ENCODE peak calls at places on chromosomes 16 and 17, in ten cellular contexts. L is CD4-positive, alpha-beta T cell; V is caudate nucleus; P is HL-60; U is ACHN; G is B cell; X is stimulated activated effector memory CD8-positive, alpha-beta T cell treated with anti-CD3 and anti-CD28 coated beads, Interleukin-12 subunit alpha, Interleukin-12 subunit beta, amount 100 ng/mL, for 72 hours; T is PC-3; O is IMR-90; M is NCI-H2171. A is an unnamed sample.

GRCh38 chr17:18106211-18106610 is 2.3 kb upstream of the MYO15A start:
- DNase-seq in V (no peak), X (no peak), O (no peak), U (no peak), T (no peak), M (no peak), L (no peak), P (no peak), G (no peak), A (no peak)

GRCh38 chr16:86500708-86501510 is 9.4 kb upstream of the FOXF1 start:
- DNase-seq in M (no peak), O (no peak), L (no peak), P (no peak), G (no peak), T (no peak), X (no peak), V (no peak), U (no peak), A (no peak)

GRCh38 chr17:6823011-6823442 is 8.5 kb downstream of the TEKT1 start:
- DNase-seq in M (no peak), L (no peak), V (no peak), G (no peak), O (peak), T (peak), P (no peak), U (no peak), X (no peak), A (no peak)

GRCh38 chr17:49352587-49353154 is 9.4 kb downstream of the ZNF652 start:
- DNase-seq in G (no peak), U (no peak), O (no peak), V (no peak), M (no peak), X (no peak), P (no peak), T (no peak), L (no peak), A (no peak)

GRCh38 chr16:4962716-4963115 is 4.6 kb downstream of the SEC14L5 start:
- DNase-seq in T (no peak), P (no peak), G (no peak), O (no peak), L (no peak), V (peak), U (no peak), X (no peak), M (no peak), A (peak)

GRCh38 chr16:72963921-72964320 is 84.0 kb downstream of the ZFHX3 start:
- DNase-seq in O (peak), X (no peak), V (no peak), G (no peak), T (no peak), P (no peak), U (no peak), M (no peak), L (no peak), A (no peak)

GRCh38 chr17:48498168-48498840 is 32.5 kb downstream of the HOXB1 start:
- DNase-seq in G (no peak), U (no peak), P (no peak), O (no peak), L (no peak), M (no peak), V (no peak), T (peak), X (no peak), A (no peak)

GRCh38 chr17:64155751-64156544 is 26.0 kb upstream of the ERN1 start:
- DNase-seq in T (peak), G (no peak), X (no peak), U (no peak), L (no peak), O (peak), V (peak), P (no peak), M (no peak), A (peak)

GRCh38 chr17:48181653-48182052 is 74.1 kb downstream of the SNX11 start:
- DNase-seq in X (no peak), L (no peak), O (peak), G (no peak), U (peak), M (no peak), T (peak), V (no peak), P (no peak), A (no peak)

GRCh38 chr16:64308721-64309120 is 813.1 kb downstream of the CDH11 start:
- DNase-seq in O (no peak), L (no peak), X (no peak), M (no peak), T (no peak), V (no peak), P (no peak), G (no peak), U (no peak), A (no peak)

GRCh38 chr17:56914641-56915263 is 903 bp upstream of the TRIM25 start:
- DNase-seq in X (no peak), L (no peak), U (peak), G (no peak), V (no peak), P (no peak), T (peak), M (peak), O (no peak), A (no peak)

GRCh38 chr17:78999056-78999768 is 10.4 kb downstream of the CANT1 start:
- DNase-seq in G (no peak), P (no peak), U (no peak), X (no peak), T (peak), M (no peak), L (no peak), V (no peak), O (no peak), A (no peak)

GRCh38 chr16:67000384-67001158 is 12.2 kb downstream of the CES4A start:
- DNase-seq in O (no peak), M (peak), X (no peak), V (peak), G (peak), L (peak), U (no peak), T (peak), P (peak), A (peak)

GRCh38 chr17:41625602-41626001 is 1.2 kb upstream of the KRT17 start:
- DNase-seq in X (no peak), O (no peak), L (no peak), M (no peak), T (peak), V (no peak), U (no peak), P (no peak), G (no peak), A (no peak)

GRCh38 chr16:89599451-89599858 is 14.0 kb upstream of the DPEP1 start:
- DNase-seq in O (no peak), U (peak), M (no peak), P (no peak), T (peak), L (peak), X (no peak), V (no peak), G (no peak), A (no peak)

GRCh38 chr16:680967-681745 is 946 bp downstream of the STUB1 start:
- DNase-seq in T (peak), U (peak), L (no peak), X (no peak), V (no peak), O (peak), P (peak), M (no peak), G (no peak), A (no peak)

GRCh38 chr17:37717627-37718382 is 27.1 kb downstream of the HNF1B start:
- DNase-seq in V (no peak), G (no peak), P (no peak), L (no peak), X (no peak), U (no peak), T (no peak), M (no peak), O (no peak), A (no peak)

GRCh38 chr17:21199856-21200255 is 14.1 kb downstream of the TMEM11 start:
- DNase-seq in P (no peak), L (no peak), O (no peak), V (no peak), T (no peak), G (peak), U (no peak), M (no peak), X (no peak), A (no peak)

GRCh38 chr17:61285483-61286320 is 113.9 kb upstream of the TBX2 start:
- DNase-seq in P (no peak), T (peak), X (no peak), L (no peak), V (no peak), M (no peak), G (no peak), O (peak), U (no peak), A (no peak)

GRCh38 chr16:89018605-89019158 is 41.7 kb upstream of the CBFA2T3 start:
- DNase-seq in T (no peak), P (no peak), M (no peak), L (no peak), G (no peak), X (no peak), U (no peak), V (no peak), O (no peak), A (no peak)

GRCh38 chr17:43999024-43999423 is 5.4 kb upstream of the NAGS start:
- DNase-seq in G (no peak), X (no peak), U (no peak), O (no peak), T (no peak), M (no peak), P (no peak), V (no peak), L (no peak), A (no peak)

GRCh38 chr17:13888043-13888442 is 181.3 kb upstream of the COX10 start:
- DNase-seq in U (no peak), O (peak), L (no peak), V (no peak), M (no peak), G (no peak), X (no peak), T (peak), P (no peak), A (peak)

GRCh38 chr17:75477493-75477862 is 21.0 kb downstream of the TMEM94 start:
- DNase-seq in V (no peak), G (no peak), T (no peak), O (no peak), L (no peak), U (no peak), X (no peak), P (no peak), M (no peak), A (no peak)

GRCh38 chr16:30551781-30552180 is 6.4 kb downstream of the ZNF764 start:
- DNase-seq in O (no peak), U (no peak), G (no peak), X (no peak), T (no peak), L (peak), M (no peak), V (no peak), P (peak), A (no peak)

GRCh38 chr17:45809484-45809883 is 25.4 kb downstream of the CRHR1 start:
- DNase-seq in L (no peak), X (no peak), T (no peak), P (no peak), M (peak), G (no peak), V (no peak), U (no peak), O (no peak), A (no peak)

GRCh38 chr17:238964-239259 is 57.5 kb upstream of the DOC2B start:
- DNase-seq in P (no peak), T (no peak), M (no peak), G (no peak), L (no peak), O (no peak), X (no peak), U (no peak), V (no peak), A (no peak)

GRCh38 chr16:58459344-58460218 is 40.4 kb upstream of the NDRG4 start:
- DNase-seq in U (peak), P (no peak), G (no peak), L (no peak), V (no peak), T (peak), X (no peak), M (no peak), O (peak), A (no peak)

GRCh38 chr17:50631195-50631907 is 3.3 kb upstream of the ABCC3 start:
- DNase-seq in L (no peak), M (no peak), G (no peak), O (no peak), U (no peak), X (no peak), V (no peak), P (no peak), T (no peak), A (no peak)

GRCh38 chr17:7019839-7020519 is 2.9 kb upstream of the BCL6B start:
- DNase-seq in V (no peak), P (no peak), O (peak), X (no peak), L (no peak), G (no peak), M (peak), T (peak), U (peak), A (no peak)

GRCh38 chr17:44546711-44547606 is 10.3 kb upstream of the FZD2 start:
- DNase-seq in V (no peak), O (peak), M (no peak), X (no peak), T (peak), P (no peak), L (no peak), U (peak), G (no peak), A (no peak)

GRCh38 chr16:354286-354881 is 1.9 kb upstream of the AXIN1 start:
- DNase-seq in X (no peak), L (no peak), V (no peak), T (no peak), O (no peak), P (no peak), U (no peak), M (no peak), G (no peak), A (no peak)

GRCh38 chr16:28513484-28514181 is 7.0 kb upstream of the IL27 start:
- DNase-seq in G (no peak), U (no peak), T (no peak), V (no peak), X (no peak), M (no peak), P (no peak), O (no peak), L (no peak), A (no peak)